ENCODE peak calls at places on chromosomes 1 and 21, in nine cellular contexts. R is AG04450; T is Calu3; J is CD4-positive, alpha-beta T cell; H is RWPE1; D is heart left ventricle; A is tibial nerve; K is fibroblast of pulmonary artery; E is endothelial cell of umbilical vein. C is an unnamed sample.

GRCh38 chr1:228848406-228848805 is 113.1 kb downstream of the RHOU start:
- DNase-seq in R (no peak), T (no peak), J (no peak), H (no peak), D (no peak), A (no peak), K (no peak), E (no peak), C (no peak)

GRCh38 chr1:21447311-21447710 is 7.4 kb downstream of the NBPF3 start:
- DNase-seq in R (no peak), T (no peak), J (no peak), H (no peak), D (no peak), A (no peak), K (no peak), E (no peak), C (no peak)

GRCh38 chr1:225754940-225755635 is 22.5 kb upstream of the SRP9 start:
- DNase-seq in R (peak), T (no peak), J (no peak), H (no peak), D (peak), A (no peak), K (peak), E (peak), C (no peak)

GRCh38 chr1:232291681-232292080 is 338.3 kb downstream of the SIPA1L2 start:
- DNase-seq in R (no peak), T (no peak), J (no peak), H (no peak), D (no peak), A (peak), K (peak), E (peak), C (no peak)

GRCh38 chr1:26478159-26478558 is 5.9 kb downstream of the HMGN2 start:
- DNase-seq in R (no peak), T (no peak), J (no peak), H (no peak), D (no peak), A (no peak), K (no peak), E (no peak), C (no peak)

GRCh38 chr1:202164271-202165037 is 4.1 kb upstream of the PTPN7 start:
- DNase-seq in R (no peak), T (no peak), J (peak), H (no peak), D (no peak), A (no peak), K (no peak), E (no peak), C (peak)

GRCh38 chr1:236920270-236920894 is 83.9 kb downstream of the MT1HL1 start:
- DNase-seq in R (no peak), T (no peak), J (no peak), H (no peak), D (no peak), A (no peak), K (no peak), E (no peak), C (no peak)

GRCh38 chr1:101239095-101240040 is 2.5 kb downstream of the S1PR1 start:
- DNase-seq in R (no peak), T (no peak), J (peak), H (no peak), D (peak), A (no peak), K (no peak), E (peak), C (no peak)

GRCh38 chr1:21254335-21254951 is 35.8 kb downstream of the ECE1 start:
- DNase-seq in R (no peak), T (no peak), J (no peak), H (no peak), D (peak), A (peak), K (peak), E (peak), C (no peak)

GRCh38 chr1:81113688-81114087 is 687.0 kb upstream of the ADGRL2 start:
- DNase-seq in R (no peak), T (no peak), J (no peak), H (peak), D (no peak), A (no peak), K (peak), E (no peak), C (no peak)

GRCh38 chr21:27954806-27955205 is 987.9 kb upstream of the ADAMTS5 start:
- DNase-seq in R (peak), T (no peak), J (no peak), H (no peak), D (no peak), A (no peak), K (no peak), E (no peak), C (no peak)

GRCh38 chr1:157626099-157626498 is 28.2 kb upstream of the FCRL4 start:
- DNase-seq in R (no peak), T (peak), J (no peak), H (no peak), D (no peak), A (no peak), K (no peak), E (no peak), C (peak)

GRCh38 chr1:221783936-221784335 is 42.0 kb upstream of the DUSP10 start:
- DNase-seq in R (no peak), T (no peak), J (no peak), H (no peak), D (no peak), A (no peak), K (no peak), E (no peak), C (no peak)

GRCh38 chr1:67970088-67970487 is 80.3 kb downstream of the DIRAS3 start:
- DNase-seq in R (no peak), T (no peak), J (no peak), H (peak), D (no peak), A (no peak), K (peak), E (peak), C (no peak)

DNA sequence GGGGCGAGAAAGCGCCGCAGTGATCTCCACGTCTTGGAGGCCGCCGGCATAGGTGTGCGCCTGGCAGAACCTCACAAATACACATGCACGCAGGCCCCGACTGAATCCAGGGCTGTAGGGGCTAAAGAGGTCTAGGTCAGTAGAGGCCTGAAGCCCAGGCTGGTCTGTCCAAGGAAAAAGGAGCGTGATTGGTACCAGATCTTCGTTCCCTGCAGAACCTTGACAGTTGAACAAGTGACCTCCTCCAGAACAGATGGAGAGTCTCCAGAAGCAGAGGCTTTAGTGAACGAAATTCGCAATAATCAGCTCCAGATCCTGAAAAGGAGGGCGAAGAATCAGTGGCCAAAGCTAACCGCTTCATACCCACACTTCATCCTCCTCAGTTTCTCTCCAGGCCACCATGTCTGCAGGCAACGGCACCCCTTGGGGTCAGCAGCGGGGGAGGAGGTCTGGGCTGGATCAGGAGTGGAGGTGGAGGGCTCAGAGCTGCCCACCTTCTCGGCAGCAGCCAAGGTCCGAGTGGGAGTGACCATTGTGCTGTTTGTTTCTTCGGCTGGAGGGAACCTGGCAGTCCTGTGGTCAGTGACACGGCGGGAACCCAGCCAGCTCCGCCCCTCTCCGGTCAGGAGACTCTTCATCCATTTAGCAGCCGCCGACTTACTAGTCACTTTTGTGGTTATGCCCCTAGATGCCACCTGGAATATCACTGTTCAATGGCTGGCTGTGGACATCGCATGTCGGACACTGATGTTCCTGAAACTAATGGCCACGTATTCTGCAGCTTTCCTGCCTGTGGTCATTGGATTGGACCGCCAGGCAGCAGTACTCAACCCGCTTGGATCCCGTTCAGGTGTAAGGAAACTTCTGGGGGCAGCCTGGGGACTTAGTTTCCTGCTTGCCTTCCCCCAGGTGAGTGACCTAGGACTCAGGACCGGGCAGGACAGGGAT is 749 bp upstream of the PEX11B start:
- DNase-seq in R (no peak), T (peak), J (no peak), H (peak), D (peak), A (peak), K (peak), E (peak), C (peak)
- TF ChIP-seq CTCF in R (no peak), T (no peak), J (no peak), H (no peak), D (no peak), A (no peak), K (no peak), E (no peak), C (no peak)

DNA sequence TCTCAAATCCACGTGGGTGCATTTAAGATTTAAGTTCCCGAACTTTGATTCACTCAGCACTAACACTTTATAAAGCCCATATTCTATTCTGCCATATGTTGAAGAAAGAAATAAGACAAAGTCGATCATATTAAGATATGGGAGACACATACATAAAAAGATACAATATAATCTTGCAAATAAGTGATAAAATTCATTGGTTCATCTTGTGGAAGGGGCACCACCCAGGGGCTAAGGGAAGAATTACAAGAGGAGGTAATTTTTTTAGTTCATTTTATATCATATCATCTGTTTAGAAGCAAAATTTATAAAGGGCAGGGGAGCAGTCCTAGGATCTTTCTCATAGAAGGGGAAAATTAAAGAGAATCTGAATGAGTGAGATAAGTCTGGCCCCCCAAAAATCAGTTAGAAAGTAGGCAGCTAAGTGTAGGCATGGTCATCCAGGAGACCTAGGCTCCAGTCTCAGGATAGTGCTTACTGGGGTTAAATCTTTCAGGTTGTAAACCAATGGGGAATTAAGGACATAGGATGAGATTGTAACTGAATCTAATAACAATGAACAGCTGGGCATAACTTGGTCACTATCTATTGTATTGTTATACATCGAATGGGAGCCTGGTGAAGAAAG is 124.2 kb upstream of the L1TD1 start:
- DNase-seq in R (no peak), T (peak), J (no peak), H (peak), D (no peak), A (peak), K (peak), E (peak), C (no peak)
- TF ChIP-seq CTCF in R (peak), T (peak), J (peak), H (peak), D (peak), A (peak), K (peak), E (peak), C (no peak)

DNA sequence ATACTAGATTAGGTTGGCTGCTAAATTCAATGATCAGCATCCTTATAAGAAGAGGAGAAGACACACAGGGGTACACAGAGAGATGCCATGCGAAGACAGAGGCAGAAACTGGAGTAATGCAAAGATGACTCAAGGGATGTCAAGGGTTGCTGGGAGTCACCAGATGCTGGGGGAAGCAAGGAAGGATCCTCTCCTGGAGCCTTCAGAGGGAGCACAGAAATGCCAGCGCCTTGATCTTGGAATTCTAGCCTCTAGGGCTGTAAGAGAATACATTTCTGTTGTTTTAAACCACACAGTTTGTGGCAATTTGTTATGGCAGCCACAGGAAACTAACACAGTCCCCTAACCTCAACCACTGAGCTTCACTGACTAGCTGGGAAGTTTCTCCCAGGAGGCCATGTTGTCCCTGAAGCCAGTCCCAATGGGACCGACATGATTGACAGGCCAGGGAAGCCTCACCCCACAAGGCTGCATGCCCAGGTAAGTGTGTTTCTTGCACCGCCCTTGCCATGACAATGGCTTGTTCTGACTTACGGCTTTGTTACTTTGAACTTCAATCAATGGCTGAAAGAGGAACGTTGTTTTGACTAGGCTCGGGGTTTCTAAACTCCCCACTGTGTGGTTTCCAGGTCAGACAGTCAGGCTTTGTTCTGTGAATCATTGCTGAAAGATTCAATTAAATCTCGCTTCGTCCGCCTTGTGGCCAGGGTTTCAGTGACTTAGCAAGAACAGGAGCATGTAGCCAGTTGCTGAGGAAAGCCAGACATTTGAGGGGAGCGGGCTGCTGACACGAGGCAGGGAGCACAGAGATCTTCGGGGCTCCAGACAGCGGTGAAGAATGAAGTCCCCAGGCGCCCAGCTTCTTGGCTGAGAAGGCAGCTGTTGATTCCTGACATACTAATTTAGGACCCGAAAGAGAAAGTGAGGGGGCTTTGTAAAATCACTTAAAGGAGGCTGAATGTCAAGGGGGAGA is 62.3 kb downstream of the RUNX1 start:
- DNase-seq in R (no peak), T (peak), J (peak), H (no peak), D (no peak), A (no peak), K (peak), E (no peak), C (peak)
- TF ChIP-seq CTCF in R (peak), T (no peak), J (no peak), H (no peak), D (no peak), A (no peak), K (no peak), E (no peak), C (no peak)

GRCh38 chr21:42518216-42518615 is 4.6 kb downstream of the SLC37A1 start:
- DNase-seq in R (no peak), T (no peak), J (no peak), H (no peak), D (no peak), A (no peak), K (peak), E (no peak), C (no peak)
- TF ChIP-seq CTCF in R (no peak), T (no peak), J (no peak), H (no peak), D (no peak), A (no peak), K (no peak), E (no peak), C (no peak)

DNA sequence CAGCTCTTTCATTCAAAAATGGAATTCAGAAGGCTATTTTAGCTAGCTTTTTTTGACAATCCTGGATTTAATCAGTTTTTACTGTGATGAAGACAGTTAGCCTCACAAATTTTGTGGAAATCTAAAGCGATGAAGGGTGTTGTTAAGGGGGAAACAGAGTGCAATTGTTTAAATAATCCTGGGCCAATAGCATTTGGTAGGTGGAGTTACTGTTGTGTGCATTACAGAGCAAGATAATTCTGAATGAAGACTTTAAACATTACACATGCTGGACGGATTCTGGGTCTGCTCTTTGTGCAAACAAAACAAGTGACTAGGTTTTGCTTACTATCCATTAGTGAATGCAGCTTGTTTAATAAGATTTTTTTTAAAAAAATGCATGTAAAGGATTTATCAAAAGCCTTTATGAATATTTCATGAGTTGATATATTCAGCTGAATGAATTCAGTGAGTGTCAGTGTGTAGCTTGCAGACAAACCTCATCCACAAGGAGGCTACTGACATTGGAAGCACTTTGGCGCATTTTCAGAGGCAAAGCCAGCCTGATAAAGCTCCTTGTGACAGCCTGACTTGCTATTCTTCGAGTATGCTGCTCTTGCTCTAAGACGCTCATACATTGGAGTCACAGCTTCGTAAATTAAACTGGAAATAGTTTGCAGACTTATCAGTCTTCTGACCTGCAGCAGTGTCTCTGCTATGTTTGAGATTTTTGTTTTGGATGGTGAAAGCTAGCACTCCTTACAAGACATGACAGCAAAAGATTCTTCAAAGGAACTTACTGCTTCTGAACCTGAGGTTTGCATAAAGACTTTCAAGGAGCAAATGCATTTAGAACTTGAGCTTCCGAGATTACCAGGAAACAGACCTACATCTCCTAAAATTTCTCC is 199.7 kb downstream of the PDE4B start:
- DNase-seq in R (no peak), T (no peak), J (no peak), H (no peak), D (no peak), A (no peak), K (peak), E (no peak), C (no peak)
- TF ChIP-seq CTCF in R (peak), T (no peak), J (no peak), H (no peak), D (no peak), A (no peak), K (peak), E (no peak), C (no peak)

GRCh38 chr1:109466100-109466439 is 276 bp upstream of the SYPL2 start:
- DNase-seq in R (no peak), T (no peak), J (no peak), H (no peak), D (no peak), A (no peak), K (no peak), E (no peak), C (no peak)
- TF ChIP-seq CTCF in R (no peak), T (no peak), J (no peak), H (no peak), D (no peak), A (no peak), K (no peak), E (no peak), C (no peak)

GRCh38 chr1:34549199-34549598 is 205.6 kb upstream of the GJB5 start:
- DNase-seq in R (no peak), T (peak), J (no peak), H (no peak), D (no peak), A (no peak), K (no peak), E (no peak), C (no peak)

GRCh38 chr1:34547043-34547674 is 207.7 kb upstream of the GJB5 start:
- DNase-seq in R (no peak), T (peak), J (no peak), H (no peak), D (no peak), A (no peak), K (no peak), E (no peak), C (no peak)
- TF ChIP-seq CTCF in R (peak), T (no peak), J (no peak), H (no peak), D (no peak), A (no peak), K (no peak), E (no peak), C (no peak)

GRCh38 chr1:16006552-16007485 is 2.8 kb downstream of the SRARP start:
- DNase-seq in R (no peak), T (no peak), J (no peak), H (peak), D (no peak), A (no peak), K (peak), E (no peak), C (peak)
- TF ChIP-seq CTCF in R (no peak), T (no peak), J (no peak), H (peak), D (no peak), A (no peak), K (peak), E (no peak), C (peak)

DNA sequence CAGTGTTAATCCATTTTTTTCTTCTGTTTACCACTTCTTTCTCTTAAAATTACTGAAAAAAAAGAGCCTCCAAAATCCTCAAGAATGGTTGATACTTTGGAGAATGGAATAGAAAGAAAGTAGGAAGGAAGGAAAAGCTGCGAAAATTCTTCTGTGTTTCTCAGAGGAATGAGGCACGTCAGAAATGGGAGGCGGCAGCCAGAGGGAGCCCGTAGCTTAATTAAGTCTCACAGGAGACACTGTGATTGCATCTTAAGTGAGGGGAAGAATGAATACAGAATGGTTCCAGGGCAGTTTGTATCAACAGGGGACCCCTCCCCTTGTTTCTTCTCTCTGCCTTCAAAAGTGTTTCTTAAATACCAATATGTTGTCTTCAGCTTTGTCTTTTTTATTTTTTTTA is 1099.5 kb downstream of the PLA2G4A start:
- DNase-seq in R (no peak), T (peak), J (no peak), H (peak), D (no peak), A (no peak), K (peak), E (peak), C (peak)
- TF ChIP-seq CTCF in R (peak), T (no peak), J (no peak), H (peak), D (no peak), A (peak), K (peak), E (peak), C (peak)